ENCODE peak calls at places on chromosomes 11 and 22, in six cellular contexts. V, Q, B, G, Y and N are unnamed samples.

GRCh38 chr11:130599073-130599654 is 150.7 kb downstream of the ADAMTS15 start:
- DNase-seq in V (peak), Q (no peak), B (no peak), G (peak), Y (no peak), N (no peak)

GRCh38 chr11:15603208-15603607 is 488.5 kb downstream of the INSC start:
- DNase-seq in V (no peak), Q (no peak), B (no peak), G (no peak), Y (no peak), N (no peak)

GRCh38 chr11:65493367-65494176 is 5.3 kb upstream of the MALAT1 start:
- DNase-seq in V (peak), Q (no peak), B (no peak), G (peak), Y (no peak), N (no peak)

GRCh38 chr22:29043906-29044575 is 17.6 kb downstream of the C22orf31 start:
- DNase-seq in V (peak), Q (no peak), B (no peak), G (peak), Y (no peak), N (no peak)

GRCh38 chr11:26204110-26204509 is 127.8 kb upstream of the ANO3 start:
- DNase-seq in V (no peak), Q (no peak), B (no peak), G (no peak), Y (no peak), N (no peak)

GRCh38 chr22:23263651-23264555 is 83.6 kb downstream of the BCR start:
- DNase-seq in V (no peak), Q (no peak), B (no peak), G (no peak), Y (no peak), N (no peak)

GRCh38 chr22:37972527-37972926 is 11.8 kb downstream of the SOX10 start:
- DNase-seq in V (no peak), Q (no peak), B (no peak), G (no peak), Y (no peak), N (no peak)

GRCh38 chr22:18056802-18057474 is 20.9 kb upstream of the PEX26 start:
- DNase-seq in V (no peak), Q (no peak), B (no peak), G (no peak), Y (no peak), N (no peak)

GRCh38 chr11:134500621-134501020 is 88.6 kb upstream of the B3GAT1 start:
- DNase-seq in V (no peak), Q (no peak), B (no peak), G (no peak), Y (no peak), N (no peak)

GRCh38 chr22:29208879-29209623 is 3.4 kb downstream of the EMID1 start:
- DNase-seq in V (no peak), Q (no peak), B (no peak), G (no peak), Y (peak), N (no peak)

GRCh38 chr22:48498526-48499331 is 1328.9 kb downstream of the BRD1 start:
- DNase-seq in V (no peak), Q (no peak), B (no peak), G (no peak), Y (no peak), N (no peak)

GRCh38 chr11:38456371-38456770 is 1858.3 kb upstream of the RAG2 start:
- DNase-seq in V (no peak), Q (no peak), B (no peak), G (no peak), Y (no peak), N (no peak)

GRCh38 chr11:17556999-17557398 is 9.9 kb downstream of the OTOG start:
- DNase-seq in V (no peak), Q (no peak), B (no peak), G (no peak), Y (no peak), N (no peak)

GRCh38 chr11:111733655-111734088 is 32.5 kb downstream of the PPP2R1B start:
- DNase-seq in V (peak), Q (no peak), B (no peak), G (peak), Y (no peak), N (no peak)

GRCh38 chr22:42564699-42565098 is 10.9 kb downstream of the SERHL2 start:
- DNase-seq in V (no peak), Q (no peak), B (no peak), G (no peak), Y (no peak), N (no peak)

GRCh38 chr11:127996825-127997224 is 590.5 kb downstream of the ETS1 start:
- DNase-seq in V (peak), Q (no peak), B (no peak), G (no peak), Y (no peak), N (no peak)

GRCh38 chr11:124868322-124869274 is 3.4 kb downstream of the ROBO3 start:
- DNase-seq in V (no peak), Q (no peak), B (no peak), G (no peak), Y (no peak), N (no peak)

GRCh38 chr22:46022881-46023512 is 46.0 kb upstream of the WNT7B start:
- DNase-seq in V (no peak), Q (no peak), B (no peak), G (no peak), Y (no peak), N (no peak)

GRCh38 chr11:115304774-115305472 is 199.3 kb downstream of the CADM1 start:
- DNase-seq in V (no peak), Q (no peak), B (no peak), G (no peak), Y (no peak), N (no peak)

GRCh38 chr11:78714539-78714938 is 139.9 kb upstream of the NARS2 start:
- DNase-seq in V (no peak), Q (no peak), B (no peak), G (no peak), Y (no peak), N (no peak)

GRCh38 chr22:36145881-36146280 is 14.7 kb downstream of the APOL3 start:
- DNase-seq in V (no peak), Q (no peak), B (no peak), G (peak), Y (no peak), N (no peak)

GRCh38 chr11:122757201-122757600 is 81.1 kb upstream of the CRTAM start:
- DNase-seq in V (no peak), Q (no peak), B (no peak), G (no peak), Y (no peak), N (no peak)

GRCh38 chr11:78354741-78355705 is 62.6 kb downstream of the GAB2 start:
- DNase-seq in V (peak), Q (no peak), B (no peak), G (peak), Y (no peak), N (peak)

GRCh38 chr11:87038235-87038960 is 664 bp downstream of the TMEM135 start:
- DNase-seq in V (peak), Q (no peak), B (peak), G (no peak), Y (no peak), N (no peak)

GRCh38 chr11:121889931-121890330 is 226.1 kb downstream of the BLID start:
- DNase-seq in V (peak), Q (no peak), B (no peak), G (peak), Y (no peak), N (no peak)

GRCh38 chr11:125925247-125925740 is 20.6 kb upstream of the VSIG10L2 start:
- DNase-seq in V (no peak), Q (no peak), B (no peak), G (no peak), Y (no peak), N (peak)

GRCh38 chr22:28589102-28589501 is 90.5 kb downstream of the TTC28 start:
- DNase-seq in V (no peak), Q (no peak), B (no peak), G (no peak), Y (no peak), N (no peak)

GRCh38 chr11:34149786-34150185 is 44.4 kb downstream of the NAT10 start:
- DNase-seq in V (peak), Q (no peak), B (no peak), G (peak), Y (no peak), N (no peak)

GRCh38 chr11:85680897-85681296 is 5.1 kb downstream of the CCDC89 start:
- DNase-seq in V (no peak), Q (no peak), B (no peak), G (no peak), Y (no peak), N (no peak)

GRCh38 chr11:117044287-117045035 is 53.8 kb downstream of the SIK3 start:
- DNase-seq in V (no peak), Q (no peak), B (no peak), G (no peak), Y (no peak), N (no peak)

GRCh38 chr22:44862981-44863860 is 110.8 kb downstream of the ARHGAP8 start:
- DNase-seq in V (no peak), Q (no peak), B (no peak), G (no peak), Y (no peak), N (no peak)

GRCh38 chr22:19041403-19042074 is 80.7 kb downstream of the DGCR2 start:
- DNase-seq in V (no peak), Q (no peak), B (no peak), G (no peak), Y (no peak), N (no peak)

GRCh38 chr11:27319065-27319464 is 44.0 kb downstream of the CCDC34 start:
- DNase-seq in V (peak), Q (no peak), B (no peak), G (peak), Y (no peak), N (no peak)

GRCh38 chr22:23179381-23180294 is 671 bp upstream of the BCR start:
- DNase-seq in V (no peak), Q (no peak), B (peak), G (no peak), Y (no peak), N (no peak)

GRCh38 chr22:36009085-36009484 is 19.5 kb downstream of the RBFOX2 start:
- DNase-seq in V (peak), Q (no peak), B (no peak), G (no peak), Y (no peak), N (no peak)

GRCh38 chr11:93857413-93858185 is 7.2 kb upstream of the VSTM5 start:
- DNase-seq in V (no peak), Q (no peak), B (no peak), G (peak), Y (no peak), N (no peak)

GRCh38 chr11:117823294-117823940 is 1.1 kb downstream of the FXYD2 start:
- DNase-seq in V (no peak), Q (no peak), B (no peak), G (no peak), Y (no peak), N (no peak)

GRCh38 chr11:74449369-74449931 is 17.9 kb downstream of the KCNE3 start:
- DNase-seq in V (peak), Q (no peak), B (no peak), G (peak), Y (peak), N (peak)

GRCh38 chr11:102589047-102589459 is 36.1 kb downstream of the MMP20 start:
- DNase-seq in V (no peak), Q (no peak), B (no peak), G (no peak), Y (no peak), N (no peak)